ENCODE peak calls at places on chromosomes 2 and 18, in nine cellular contexts. Y is RWPE1; G is breast epithelium; I is mesothelial cell of epicardium; H is left ventricle myocardium inferior; D is fibroblast of mammary gland; K is dorsolateral prefrontal cortex; N is ovary; J is CD8-positive, alpha-beta T cell. V is an unnamed sample.

GRCh38 chr18:27235218-27235870 is 50.2 kb upstream of the CHST9 start:
- DNase-seq in Y (no peak), G (no peak), I (no peak), H (no peak), D (no peak), K (no peak), N (no peak), J (no peak), V (no peak)

GRCh38 chr18:46727177-46727576 is 29.7 kb downstream of the ST8SIA5 start:
- DNase-seq in Y (no peak), G (no peak), I (no peak), H (no peak), D (no peak), K (no peak), N (no peak), J (no peak), V (no peak)

GRCh38 chr2:173205375-173205774 is 129.7 kb downstream of the MAP3K20 start:
- DNase-seq in Y (no peak), G (peak; percentile 88), I (no peak), H (peak; percentile 75), D (peak; percentile 96), K (no peak), N (peak; percentile 86), J (no peak), V (no peak)

GRCh38 chr2:109507217-109507616 is 106.5 kb downstream of the SEPTIN10 start:
- DNase-seq in Y (no peak), G (no peak), I (no peak), H (no peak), D (no peak), K (no peak), N (no peak), J (no peak), V (no peak)

GRCh38 chr18:2573408-2573807 is 2.1 kb downstream of the NDC80 start:
- DNase-seq in Y (no peak), G (no peak), I (no peak), H (no peak), D (no peak), K (no peak), N (no peak), J (no peak), V (no peak)

GRCh38 chr2:241896746-241897201 is 27.2 kb downstream of the RTP5 start:
- DNase-seq in Y (no peak), G (no peak), I (no peak), H (no peak), D (no peak), K (peak; percentile 17), N (no peak), J (no peak), V (no peak)

GRCh38 chr2:20562540-20563225 is 88.2 kb downstream of the HS1BP3 start:
- DNase-seq in Y (no peak), G (no peak), I (no peak), H (no peak), D (peak; percentile 47), K (no peak), N (no peak), J (no peak), V (no peak)

GRCh38 chr2:152432206-152432653 is 97.3 kb downstream of the FMNL2 start:
- DNase-seq in Y (peak; percentile 82), G (no peak), I (no peak), H (no peak), D (peak; percentile 98), K (no peak), N (no peak), J (no peak), V (no peak)

GRCh38 chr2:150296795-150297546 is 190.5 kb downstream of the RND3 start:
- DNase-seq in Y (no peak), G (no peak), I (no peak), H (no peak), D (peak; percentile 85), K (no peak), N (no peak), J (no peak), V (no peak)

GRCh38 chr18:58536534-58537271 is 92.2 kb downstream of the ALPK2 start:
- DNase-seq in Y (no peak), G (no peak), I (no peak), H (no peak), D (no peak), K (no peak), N (no peak), J (no peak), V (no peak)

GRCh38 chr2:208204166-208204565 is 14.3 kb upstream of the C2orf80 start:
- DNase-seq in Y (no peak), G (no peak), I (no peak), H (no peak), D (no peak), K (no peak), N (no peak), J (no peak), V (no peak)

GRCh38 chr2:207873794-207874193 is 104.1 kb upstream of the FZD5 start:
- DNase-seq in Y (no peak), G (no peak), I (no peak), H (no peak), D (no peak), K (no peak), N (no peak), J (no peak), V (peak; percentile 49)

GRCh38 chr2:173104156-173104555 is 28.5 kb downstream of the MAP3K20 start:
- DNase-seq in Y (no peak), G (no peak), I (no peak), H (no peak), D (no peak), K (no peak), N (no peak), J (no peak), V (no peak)

GRCh38 chr2:9774266-9774665 is 69.0 kb upstream of the TAF1B start:
- DNase-seq in Y (no peak), G (no peak), I (no peak), H (peak; percentile 68), D (no peak), K (no peak), N (no peak), J (no peak), V (no peak)

GRCh38 chr2:33126973-33127372 is 180.2 kb downstream of the LTBP1 start:
- DNase-seq in Y (no peak), G (no peak), I (no peak), H (no peak), D (peak; percentile 87), K (no peak), N (no peak), J (no peak), V (no peak)

GRCh38 chr2:177559638-177560037 is 167.1 kb downstream of the AGPS start:
- DNase-seq in Y (no peak), G (no peak), I (no peak), H (no peak), D (no peak), K (no peak), N (no peak), J (no peak), V (no peak)

GRCh38 chr2:225895126-225895525 is 495.6 kb downstream of the NYAP2 start:
- DNase-seq in Y (no peak), G (no peak), I (no peak), H (no peak), D (peak; percentile 7), K (no peak), N (no peak), J (no peak), V (no peak)

DNA sequence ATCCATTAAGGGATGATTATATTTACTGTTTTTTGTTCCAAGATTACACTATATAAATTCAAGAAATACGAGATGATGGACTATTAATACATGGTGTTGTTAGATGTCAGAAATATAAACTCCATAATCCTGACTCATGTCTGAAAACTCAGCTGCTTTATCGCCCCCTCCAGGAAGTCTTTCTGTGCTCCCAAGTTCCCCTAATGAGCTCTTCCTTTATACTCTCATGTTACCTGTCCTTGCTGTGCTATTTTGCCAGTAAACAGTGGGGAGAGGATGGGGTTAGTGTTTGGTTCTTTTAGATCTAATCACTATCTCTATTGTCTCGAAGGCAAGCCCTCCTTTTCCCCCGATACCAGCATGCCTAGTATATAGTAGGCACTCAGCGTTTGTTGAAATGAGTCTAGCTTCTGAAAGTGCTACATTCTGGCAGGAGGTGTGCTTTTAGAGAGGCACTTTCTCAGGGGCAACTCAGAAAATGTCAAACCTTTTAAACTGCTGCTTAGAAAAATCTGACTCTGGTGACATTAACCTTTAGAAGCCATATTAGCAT is 21.4 kb upstream of the BARD1 start:
- DNase-seq in Y (no peak), G (no peak), I (no peak), H (no peak), D (peak; percentile 42), K (no peak), N (no peak), J (no peak), V (no peak)
- TF ChIP-seq CTCF in Y (no peak), G (no peak), I (no peak), H (peak; percentile 54), D (peak; percentile 54), K (peak; percentile 15), N (no peak), J (peak; percentile 14), V (peak; percentile 6)

GRCh38 chr2:10820562-10820961 is 8.0 kb upstream of the PDIA6 start:
- DNase-seq in Y (no peak), G (no peak), I (no peak), H (peak; percentile 57), D (no peak), K (no peak), N (peak; percentile 26), J (no peak), V (no peak)

GRCh38 chr2:10818986-10819385 is 6.4 kb upstream of the PDIA6 start:
- DNase-seq in Y (no peak), G (no peak), I (no peak), H (no peak), D (no peak), K (no peak), N (no peak), J (no peak), V (no peak)

GRCh38 chr2:10817413-10817812 is 4.8 kb upstream of the PDIA6 start:
- DNase-seq in Y (no peak), G (no peak), I (no peak), H (no peak), D (no peak), K (no peak), N (no peak), J (no peak), V (no peak)

GRCh38 chr2:10821291-10821690 is 8.7 kb upstream of the PDIA6 start:
- DNase-seq in Y (no peak), G (no peak), I (no peak), H (no peak), D (no peak), K (no peak), N (no peak), J (no peak), V (no peak)

GRCh38 chr2:10819714-10820314 is 7.2 kb upstream of the PDIA6 start:
- DNase-seq in Y (no peak), G (no peak), I (no peak), H (no peak), D (no peak), K (no peak), N (no peak), J (no peak), V (no peak)
- TF ChIP-seq CTCF in Y (no peak), G (no peak), I (no peak), H (no peak), D (no peak), K (no peak), N (no peak), J (no peak), V (no peak)

GRCh38 chr2:28162538-28162937 is 230.1 kb upstream of the FOSL2 start:
- DNase-seq in Y (no peak), G (no peak), I (no peak), H (no peak), D (no peak), K (no peak), N (no peak), J (no peak), V (no peak)
- TF ChIP-seq CTCF in Y (no peak), G (no peak), I (no peak), H (no peak), D (no peak), K (no peak), N (no peak), J (no peak), V (no peak)

GRCh38 chr2:25276569-25277465 is 64.9 kb downstream of the DNMT3A start:
- DNase-seq in Y (no peak), G (peak; percentile 61), I (peak; percentile 57), H (peak; percentile 51), D (no peak), K (no peak), N (peak; percentile 37), J (peak; percentile 74), V (peak; percentile 92)
- TF ChIP-seq CTCF in Y (no peak), G (peak; percentile 70), I (peak; percentile 71), H (peak; percentile 83), D (peak; percentile 37), K (peak; percentile 82), N (no peak), J (peak; percentile 91), V (peak; percentile 95)